ENCODE peak calls at places on chromosomes 12 and 14, in seven cellular contexts. One of them, this sample, is unnamed.

GRCh38 chr14:37124617-37125016 is 47.8 kb downstream of the SLC25A21 start:
- DNase-seq in suprapubic skin: no peak
- DNase-seq in heart right ventricle: no peak
- DNase-seq in GM10248: no peak
- DNase-seq in frontal cortex: no peak
- DNase-seq in neural crest cell: no peak
- DNase-seq in anterior cingulate cortex: no peak
- DNase-seq in this sample: no peak

GRCh38 chr14:93332032-93332852 is 594 bp downstream of the BTBD7 start:
- DNase-seq in suprapubic skin: peak; percentile 73
- DNase-seq in heart right ventricle: peak; percentile 45
- DNase-seq in GM10248: peak; percentile 77
- DNase-seq in frontal cortex: peak; percentile 62
- DNase-seq in neural crest cell: peak; percentile 53
- DNase-seq in anterior cingulate cortex: peak; percentile 43
- DNase-seq in this sample: peak; percentile 24

GRCh38 chr12:77560714-77561113 is 270.0 kb upstream of the NAV3 start:
- DNase-seq in suprapubic skin: no peak
- DNase-seq in heart right ventricle: no peak
- DNase-seq in GM10248: no peak
- DNase-seq in frontal cortex: no peak
- DNase-seq in neural crest cell: no peak
- DNase-seq in anterior cingulate cortex: no peak
- DNase-seq in this sample: no peak

GRCh38 chr14:55773984-55774581 is 194.1 kb downstream of the KTN1 start:
- DNase-seq in suprapubic skin: no peak
- DNase-seq in heart right ventricle: no peak
- DNase-seq in GM10248: no peak
- DNase-seq in frontal cortex: no peak
- DNase-seq in neural crest cell: no peak
- DNase-seq in anterior cingulate cortex: no peak
- DNase-seq in this sample: no peak

GRCh38 chr12:121668750-121669524 is 517 bp downstream of the MORN3 start:
- DNase-seq in suprapubic skin: no peak
- DNase-seq in heart right ventricle: no peak
- DNase-seq in GM10248: no peak
- DNase-seq in frontal cortex: no peak
- DNase-seq in neural crest cell: peak; percentile 79
- DNase-seq in anterior cingulate cortex: no peak
- DNase-seq in this sample: no peak

GRCh38 chr12:10829994-10830393 is 3.8 kb upstream of the TAS2R10 start:
- DNase-seq in suprapubic skin: no peak
- DNase-seq in heart right ventricle: no peak
- DNase-seq in GM10248: no peak
- DNase-seq in frontal cortex: no peak
- DNase-seq in neural crest cell: no peak
- DNase-seq in anterior cingulate cortex: no peak
- DNase-seq in this sample: no peak

GRCh38 chr14:65599375-65599774 is 186.8 kb downstream of the FUT8 start:
- DNase-seq in suprapubic skin: no peak
- DNase-seq in heart right ventricle: no peak
- DNase-seq in GM10248: no peak
- DNase-seq in frontal cortex: no peak
- DNase-seq in neural crest cell: no peak
- DNase-seq in anterior cingulate cortex: no peak
- DNase-seq in this sample: no peak

GRCh38 chr12:121893901-121894540 is 5.4 kb downstream of the PSMD9 start:
- DNase-seq in suprapubic skin: no peak
- DNase-seq in heart right ventricle: no peak
- DNase-seq in GM10248: no peak
- DNase-seq in frontal cortex: no peak
- DNase-seq in neural crest cell: no peak
- DNase-seq in anterior cingulate cortex: no peak
- DNase-seq in this sample: no peak

GRCh38 chr12:5458229-5459050 is 26.5 kb downstream of the NTF3 start:
- DNase-seq in suprapubic skin: no peak
- DNase-seq in heart right ventricle: no peak
- DNase-seq in GM10248: no peak
- DNase-seq in frontal cortex: no peak
- DNase-seq in neural crest cell: no peak
- DNase-seq in anterior cingulate cortex: no peak
- DNase-seq in this sample: no peak

GRCh38 chr12:64746663-64747062 is 12.5 kb downstream of the GNS start:
- DNase-seq in suprapubic skin: no peak
- DNase-seq in heart right ventricle: no peak
- DNase-seq in GM10248: no peak
- DNase-seq in frontal cortex: no peak
- DNase-seq in neural crest cell: no peak
- DNase-seq in anterior cingulate cortex: no peak
- DNase-seq in this sample: peak; percentile 17

GRCh38 chr14:68580676-68581075 is 212.2 kb downstream of the ZFP36L1 start:
- DNase-seq in suprapubic skin: no peak
- DNase-seq in heart right ventricle: no peak
- DNase-seq in GM10248: no peak
- DNase-seq in frontal cortex: no peak
- DNase-seq in neural crest cell: no peak
- DNase-seq in anterior cingulate cortex: no peak
- DNase-seq in this sample: no peak

GRCh38 chr14:104223101-104223809 is 84.9 kb downstream of the KIF26A start:
- DNase-seq in suprapubic skin: peak; percentile 51
- DNase-seq in heart right ventricle: peak; percentile 34
- DNase-seq in GM10248: no peak
- DNase-seq in frontal cortex: no peak
- DNase-seq in neural crest cell: no peak
- DNase-seq in anterior cingulate cortex: no peak
- DNase-seq in this sample: no peak

GRCh38 chr12:1007276-1007675 is 16.3 kb downstream of the ERC1 start:
- DNase-seq in suprapubic skin: no peak
- DNase-seq in heart right ventricle: no peak
- DNase-seq in GM10248: no peak
- DNase-seq in frontal cortex: no peak
- DNase-seq in neural crest cell: no peak
- DNase-seq in anterior cingulate cortex: no peak
- DNase-seq in this sample: no peak

GRCh38 chr14:94489336-94489735 is 13.3 kb upstream of the SERPINA9 start:
- DNase-seq in suprapubic skin: no peak
- DNase-seq in heart right ventricle: no peak
- DNase-seq in GM10248: no peak
- DNase-seq in frontal cortex: no peak
- DNase-seq in neural crest cell: no peak
- DNase-seq in anterior cingulate cortex: no peak
- DNase-seq in this sample: no peak

GRCh38 chr14:64826333-64826732 is 53.4 kb downstream of the SPTB start:
- DNase-seq in suprapubic skin: no peak
- DNase-seq in heart right ventricle: no peak
- DNase-seq in GM10248: no peak
- DNase-seq in frontal cortex: no peak
- DNase-seq in neural crest cell: no peak
- DNase-seq in anterior cingulate cortex: no peak
- DNase-seq in this sample: no peak

GRCh38 chr14:80464531-80465149 is 253.3 kb upstream of the DIO2 start:
- DNase-seq in suprapubic skin: no peak
- DNase-seq in heart right ventricle: no peak
- DNase-seq in GM10248: no peak
- DNase-seq in frontal cortex: no peak
- DNase-seq in neural crest cell: no peak
- DNase-seq in anterior cingulate cortex: no peak
- DNase-seq in this sample: no peak

GRCh38 chr12:43009307-43009706 is 419.8 kb upstream of the PRICKLE1 start:
- DNase-seq in suprapubic skin: no peak
- DNase-seq in heart right ventricle: peak; percentile 11
- DNase-seq in GM10248: no peak
- DNase-seq in frontal cortex: no peak
- DNase-seq in neural crest cell: no peak
- DNase-seq in anterior cingulate cortex: no peak
- DNase-seq in this sample: peak; percentile 42

GRCh38 chr12:56838602-56839488 is 75.7 kb downstream of the HSD17B6 start:
- DNase-seq in suprapubic skin: no peak
- DNase-seq in heart right ventricle: no peak
- DNase-seq in GM10248: no peak
- DNase-seq in frontal cortex: no peak
- DNase-seq in neural crest cell: no peak
- DNase-seq in anterior cingulate cortex: no peak
- DNase-seq in this sample: no peak

GRCh38 chr14:23431486-23431885 is 4.0 kb downstream of the MYH7 start:
- DNase-seq in suprapubic skin: peak; percentile 11
- DNase-seq in heart right ventricle: no peak
- DNase-seq in GM10248: no peak
- DNase-seq in frontal cortex: no peak
- DNase-seq in neural crest cell: no peak
- DNase-seq in anterior cingulate cortex: no peak
- DNase-seq in this sample: no peak

GRCh38 chr12:124751654-124752355 is 111.9 kb downstream of the SCARB1 start:
- DNase-seq in suprapubic skin: no peak
- DNase-seq in heart right ventricle: no peak
- DNase-seq in GM10248: no peak
- DNase-seq in frontal cortex: no peak
- DNase-seq in neural crest cell: no peak
- DNase-seq in anterior cingulate cortex: no peak
- DNase-seq in this sample: no peak

GRCh38 chr14:20757963-20758362 is 10.2 kb upstream of the EDDM3B start:
- DNase-seq in suprapubic skin: no peak
- DNase-seq in heart right ventricle: peak; percentile 34
- DNase-seq in GM10248: peak; percentile 37
- DNase-seq in frontal cortex: peak; percentile 10
- DNase-seq in neural crest cell: no peak
- DNase-seq in anterior cingulate cortex: no peak
- DNase-seq in this sample: no peak

GRCh38 chr12:131900397-131900796 is 6.0 kb downstream of the ULK1 start:
- DNase-seq in suprapubic skin: no peak
- DNase-seq in heart right ventricle: no peak
- DNase-seq in GM10248: no peak
- DNase-seq in frontal cortex: no peak
- DNase-seq in neural crest cell: no peak
- DNase-seq in anterior cingulate cortex: no peak
- DNase-seq in this sample: no peak